ENCODE peak calls at places on chromosomes 2 and 18, in four cellular contexts. H is A549, L is HepG2, I is K562. F is an unnamed sample.

GRCh38 chr18:22688877-22689496 is 244.1 kb upstream of the RBBP8 start:
- DNase-seq in H (no peak), L (no peak), I (no peak), F (no peak)

GRCh38 chr2:128797533-128797932 is 478.9 kb upstream of the HS6ST1 start:
- DNase-seq in H (no peak), L (no peak), I (no peak), F (no peak)

GRCh38 chr2:117718048-117718447 is 96.4 kb upstream of the DDX18 start:
- DNase-seq in H (no peak), L (no peak), I (no peak), F (no peak)

GRCh38 chr2:229270551-229271410 is at the start of gene PID1:
- DNase-seq in H (peak; percentile 27), L (no peak), I (no peak), F (peak; percentile 38)

GRCh38 chr2:203591642-203592041 is 56.5 kb upstream of the RAPH1 start:
- DNase-seq in H (no peak), L (no peak), I (no peak), F (no peak)

GRCh38 chr2:69018629-69019227 is 5.7 kb downstream of the ANTXR1 start:
- DNase-seq in H (no peak), L (no peak), I (no peak), F (no peak)

GRCh38 chr2:23618696-23619530 is 233.9 kb downstream of the KLHL29 start:
- DNase-seq in H (no peak), L (no peak), I (no peak), F (no peak)

GRCh38 chr2:109497447-109497846 is 116.3 kb downstream of the SEPTIN10 start:
- DNase-seq in H (no peak), L (no peak), I (no peak), F (no peak)

GRCh38 chr2:86673976-86674670 is 46.0 kb upstream of the RMND5A start:
- DNase-seq in H (no peak), L (no peak), I (no peak), F (no peak)

GRCh38 chr2:172833898-172834297 is 98.3 kb downstream of the RAPGEF4 start:
- DNase-seq in H (no peak), L (no peak), I (no peak), F (no peak)

GRCh38 chr2:109351164-109351756 is 222.3 kb downstream of the SH3RF3 start:
- DNase-seq in H (no peak), L (no peak), I (no peak), F (no peak)

GRCh38 chr2:136927156-136927555 is 161.8 kb downstream of the THSD7B start:
- DNase-seq in H (no peak), L (no peak), I (no peak), F (no peak)
- TF ChIP-seq NR3C1 in H (no peak), L (no peak), I (no peak), F (no peak)

GRCh38 chr2:58428286-58428552 is 187.1 kb upstream of the FANCL start:
- DNase-seq in H (peak; percentile 26), L (no peak), I (no peak), F (peak; percentile 64)
- TF ChIP-seq ESRRA in H (no peak), L (no peak), I (no peak), F (no peak)

GRCh38 chr2:204901591-204901990 is 356.3 kb downstream of the PARD3B start:
- DNase-seq in H (no peak), L (no peak), I (no peak), F (no peak)

GRCh38 chr2:204899983-204900382 is 354.7 kb downstream of the PARD3B start:
- DNase-seq in H (no peak), L (no peak), I (no peak), F (no peak)

GRCh38 chr2:204898928-204899640 is 353.8 kb downstream of the PARD3B start:
- DNase-seq in H (no peak), L (no peak), I (no peak), F (no peak)

GRCh38 chr2:204900487-204900886 is 355.2 kb downstream of the PARD3B start:
- DNase-seq in H (peak; percentile 56), L (peak; percentile 43), I (no peak), F (no peak)

DNA sequence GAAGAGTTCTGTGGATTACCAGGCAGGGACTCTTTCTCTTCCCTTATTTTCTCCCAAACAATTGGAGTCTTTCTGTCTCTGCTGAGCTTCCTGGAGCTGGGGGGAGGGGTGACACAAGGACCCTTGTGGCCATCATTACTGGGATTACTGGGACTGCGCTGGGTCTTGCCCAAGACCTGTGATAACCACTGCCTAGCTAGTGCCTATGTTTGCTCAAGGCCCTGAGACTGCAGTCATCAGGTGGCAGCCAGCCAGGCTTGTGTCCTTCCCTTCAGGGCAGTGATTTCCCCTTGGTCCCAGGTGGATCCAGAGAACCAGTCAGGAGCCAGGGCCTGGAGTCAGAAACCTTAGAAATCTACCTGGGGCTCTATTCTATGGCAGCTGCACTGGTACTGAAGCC is 355.6 kb downstream of the PARD3B start:
- DNase-seq in H (peak; percentile 60), L (peak; percentile 55), I (no peak), F (no peak)
- TF ChIP-seq NR3C1 in H (no peak), L (no peak), I (no peak), F (no peak)

GRCh38 chr2:134139615-134140014 is 114.3 kb upstream of the MGAT5 start:
- DNase-seq in H (no peak), L (no peak), I (no peak), F (no peak)
- TF ChIP-seq ESRRA in H (no peak), L (no peak), I (no peak), F (no peak)

GRCh38 chr18:50656841-50657470 is 97.1 kb downstream of the MAPK4 start:
- DNase-seq in H (no peak), L (no peak), I (no peak), F (no peak)

GRCh38 chr18:50661013-50661412 is 101.1 kb downstream of the MAPK4 start:
- DNase-seq in H (no peak), L (no peak), I (no peak), F (no peak)

GRCh38 chr18:50662177-50662576 is 102.3 kb downstream of the MAPK4 start:
- DNase-seq in H (peak; percentile 36), L (peak; percentile 21), I (peak; percentile 23), F (no peak)

GRCh38 chr18:50658601-50659000 is 98.7 kb downstream of the MAPK4 start:
- DNase-seq in H (no peak), L (no peak), I (no peak), F (no peak)

DNA sequence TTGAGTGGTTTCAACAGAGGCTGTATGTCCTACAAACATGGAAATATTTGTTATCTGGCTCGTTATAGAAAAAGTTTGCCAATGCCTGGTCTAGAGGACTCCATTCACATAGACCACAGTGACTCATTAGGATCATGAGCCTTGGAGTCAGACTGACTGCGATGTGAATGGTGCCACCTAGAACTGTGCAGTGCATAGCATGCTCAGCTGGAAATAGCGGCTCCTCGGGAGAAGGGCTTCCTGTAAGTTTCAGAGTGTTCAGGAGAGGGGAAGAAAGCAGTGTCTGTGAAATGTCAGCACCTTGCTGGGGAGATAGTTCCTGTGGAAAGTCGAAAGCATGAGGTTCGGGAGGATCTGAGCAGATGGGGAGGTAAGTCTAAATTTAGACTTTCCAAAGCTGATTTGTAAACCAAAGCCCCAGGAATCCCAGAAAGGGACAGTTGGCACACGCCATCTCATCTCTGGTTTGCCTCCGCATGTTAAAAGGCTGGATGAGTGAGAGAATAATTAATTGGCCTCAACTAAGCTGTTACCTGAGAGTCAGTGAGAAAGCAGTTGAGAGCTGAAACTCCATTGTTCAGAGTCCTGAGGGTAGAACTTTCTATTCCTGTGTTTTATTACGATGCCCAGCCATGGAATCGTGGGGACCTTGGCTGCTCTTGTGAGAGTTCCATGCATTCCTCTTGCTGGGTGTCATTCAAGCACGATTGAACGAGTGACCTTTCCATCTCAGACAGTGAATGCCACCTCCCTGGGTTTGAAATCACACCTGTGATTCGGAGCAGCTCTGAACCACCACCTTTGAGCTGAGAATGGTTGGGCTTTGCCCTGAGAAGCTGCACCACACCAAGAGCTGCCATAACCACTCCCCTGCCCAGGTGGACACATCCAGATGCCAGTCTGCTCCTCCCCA is 99.5 kb downstream of the MAPK4 start:
- DNase-seq in H (peak; percentile 44), L (peak; percentile 28), I (no peak), F (no peak)
- TF ChIP-seq NR3C1 in H (no peak), L (no peak), I (no peak), F (no peak)

GRCh38 chr2:120223034-120223912 is at the start of gene TMEM185B:
- DNase-seq in H (peak; percentile 91), L (peak; percentile 59), I (peak; percentile 87), F (peak; percentile 82)

GRCh38 chr2:120220756-120221155 is 2.4 kb downstream of the TMEM185B start:
- DNase-seq in H (no peak), L (no peak), I (no peak), F (no peak)

GRCh38 chr2:120221616-120222015 is 1.6 kb downstream of the TMEM185B start:
- DNase-seq in H (no peak), L (no peak), I (no peak), F (no peak)

GRCh38 chr2:120224256-120224655 is 1.1 kb upstream of the TMEM185B start:
- DNase-seq in H (no peak), L (no peak), I (no peak), F (no peak)

GRCh38 chr2:120222186-120223033 is 790 bp downstream of the TMEM185B start:
- DNase-seq in H (no peak), L (no peak), I (no peak), F (no peak)
- TF ChIP-seq ESRRA in H (no peak), L (no peak), I (no peak), F (no peak)

GRCh38 chr18:12839526-12840196 is 44.4 kb downstream of the PTPN2 start:
- DNase-seq in H (no peak), L (no peak), I (no peak), F (no peak)

GRCh38 chr18:12836551-12836950 is 47.5 kb downstream of the PTPN2 start:
- DNase-seq in H (no peak), L (no peak), I (no peak), F (no peak)

GRCh38 chr18:12837747-12838146 is 46.3 kb downstream of the PTPN2 start:
- DNase-seq in H (peak; percentile 34), L (no peak), I (no peak), F (no peak)

GRCh38 chr18:12839057-12839525 is 44.9 kb downstream of the PTPN2 start:
- DNase-seq in H (peak; percentile 12), L (no peak), I (no peak), F (no peak)

GRCh38 chr18:12838178-12838634 is 45.8 kb downstream of the PTPN2 start:
- DNase-seq in H (peak; percentile 92), L (peak; percentile 90), I (no peak), F (no peak)
- TF ChIP-seq NR3C1 in H (no peak), L (no peak), I (no peak), F (no peak)